ENCODE peak calls at places on chromosome 22, in six cellular contexts. S, G, T, B, N and K are unnamed samples.
A peak's percentile ranks its signal among the peaks of the same experiment; 100 is the strongest.

GRCh38 chr22:49784987-49785614 is 42.6 kb downstream of the BRD1 start:
- DNase-seq in S (no peak), G (no peak), T (no peak), B (no peak), N (no peak), K (no peak)

GRCh38 chr22:24758164-24758799 is 16.2 kb downstream of the PIWIL3 start:
- DNase-seq in S (peak; percentile 58), G (peak; percentile 81), T (peak; percentile 27), B (peak; percentile 20), N (peak; percentile 37), K (peak; percentile 75)

GRCh38 chr22:28051787-28052356 is 132.8 kb upstream of the PITPNB start:
- DNase-seq in S (peak; percentile 71), G (no peak), T (no peak), B (no peak), N (peak; percentile 43), K (peak; percentile 12)

GRCh38 chr22:43860831-43861230 is 1.5 kb downstream of the SULT4A1 start:
- DNase-seq in S (no peak), G (peak; percentile 36), T (no peak), B (no peak), N (no peak), K (no peak)

GRCh38 chr22:38228873-38229740 is 27.3 kb downstream of the MAFF start:
- DNase-seq in S (peak; percentile 51), G (no peak), T (no peak), B (no peak), N (peak; percentile 87), K (no peak)

GRCh38 chr22:19504900-19505734 is 19.1 kb downstream of the CLDN5 start:
- DNase-seq in S (no peak), G (peak; percentile 41), T (no peak), B (no peak), N (no peak), K (no peak)

GRCh38 chr22:49238181-49239141 is 589.2 kb downstream of the BRD1 start:
- DNase-seq in S (no peak), G (no peak), T (no peak), B (no peak), N (no peak), K (no peak)

GRCh38 chr22:44645083-44645482 is 56.9 kb upstream of the PRR5 start:
- DNase-seq in S (no peak), G (no peak), T (no peak), B (no peak), N (no peak), K (no peak)

GRCh38 chr22:44594951-44595350 is 96.9 kb upstream of the RTL6 start:
- DNase-seq in S (no peak), G (no peak), T (no peak), B (no peak), N (no peak), K (no peak)

GRCh38 chr22:39612811-39613548 is 42.4 kb downstream of the CACNA1I start:
- DNase-seq in S (no peak), G (no peak), T (no peak), B (no peak), N (no peak), K (no peak)

GRCh38 chr22:36299295-36299694 is 46.4 kb downstream of the APOL1 start:
- DNase-seq in S (no peak), G (no peak), T (no peak), B (no peak), N (no peak), K (no peak)

GRCh38 chr22:49885881-49886280 is 32.2 kb downstream of the ZBED4 start:
- DNase-seq in S (no peak), G (peak; percentile 46), T (no peak), B (no peak), N (no peak), K (no peak)

GRCh38 chr22:33023119-33023827 is 34.9 kb downstream of the SYN3 start:
- DNase-seq in S (no peak), G (no peak), T (no peak), B (no peak), N (no peak), K (no peak)

GRCh38 chr22:28581020-28581419 is 98.6 kb downstream of the TTC28 start:
- DNase-seq in S (no peak), G (no peak), T (no peak), B (no peak), N (no peak), K (no peak)

GRCh38 chr22:26443901-26444300 is 14.8 kb downstream of the ASPHD2 start:
- DNase-seq in S (no peak), G (no peak), T (no peak), B (no peak), N (no peak), K (no peak)